ENCODE peak calls at places on chromosome 19, in eight cellular contexts. One of them, this sample, is unnamed.

GRCh38 chr19:24099829-24100228 is 12.8 kb downstream of the ZNF254 start:
- DNase-seq in substantia nigra: no peak
- DNase-seq in stomach: no peak
- DNase-seq in IMR-90: peak
- DNase-seq in spleen: no peak
- DNase-seq in neural progenitor cell: no peak
- DNase-seq in CD4-positive, alpha-beta T cell: no peak
- DNase-seq in OCI-LY7: no peak
- DNase-seq in this sample: no peak

GRCh38 chr19:39557791-39558622 is 18.0 kb upstream of the EID2 start:
- DNase-seq in stomach: no peak
- DNase-seq in substantia nigra: no peak
- DNase-seq in CD4-positive, alpha-beta T cell: no peak
- DNase-seq in IMR-90: peak
- DNase-seq in OCI-LY7: peak
- DNase-seq in spleen: no peak
- DNase-seq in neural progenitor cell: no peak
- DNase-seq in this sample: no peak

GRCh38 chr19:35055715-35056179 is 14.2 kb downstream of the HPN start:
- DNase-seq in neural progenitor cell: peak
- DNase-seq in spleen: no peak
- DNase-seq in CD4-positive, alpha-beta T cell: no peak
- DNase-seq in OCI-LY7: peak
- DNase-seq in stomach: no peak
- DNase-seq in substantia nigra: no peak
- DNase-seq in IMR-90: no peak
- DNase-seq in this sample: no peak

GRCh38 chr19:290539-291521 is at the start of gene PLPP2:
- DNase-seq in IMR-90: no peak
- DNase-seq in stomach: peak
- DNase-seq in spleen: no peak
- DNase-seq in neural progenitor cell: peak
- DNase-seq in CD4-positive, alpha-beta T cell: no peak
- DNase-seq in substantia nigra: peak
- DNase-seq in OCI-LY7: no peak
- DNase-seq in this sample: peak

GRCh38 chr19:805161-805561 is 7.9 kb downstream of the PTBP1 start:
- DNase-seq in OCI-LY7: no peak
- DNase-seq in neural progenitor cell: no peak
- DNase-seq in stomach: no peak
- DNase-seq in IMR-90: no peak
- DNase-seq in spleen: no peak
- DNase-seq in substantia nigra: no peak
- DNase-seq in CD4-positive, alpha-beta T cell: no peak
- DNase-seq in this sample: no peak

GRCh38 chr19:2014731-2015610 is 543 bp downstream of the BTBD2 start:
- DNase-seq in neural progenitor cell: peak
- DNase-seq in spleen: peak
- DNase-seq in stomach: no peak
- DNase-seq in substantia nigra: no peak
- DNase-seq in OCI-LY7: peak
- DNase-seq in IMR-90: no peak
- DNase-seq in CD4-positive, alpha-beta T cell: no peak
- DNase-seq in this sample: no peak

GRCh38 chr19:40614595-40615411 is 13.6 kb downstream of the LTBP4 start:
- DNase-seq in neural progenitor cell: peak
- DNase-seq in CD4-positive, alpha-beta T cell: peak
- DNase-seq in IMR-90: peak
- DNase-seq in substantia nigra: no peak
- DNase-seq in stomach: peak
- DNase-seq in OCI-LY7: peak
- DNase-seq in spleen: peak
- DNase-seq in this sample: peak

GRCh38 chr19:37719111-37719926 is at the start of gene ZNF607:
- DNase-seq in stomach: peak
- DNase-seq in neural progenitor cell: peak
- DNase-seq in CD4-positive, alpha-beta T cell: peak
- DNase-seq in IMR-90: peak
- DNase-seq in OCI-LY7: peak
- DNase-seq in substantia nigra: peak
- DNase-seq in spleen: peak
- DNase-seq in this sample: peak

GRCh38 chr19:51271015-51271600 is 20.2 kb downstream of the SIGLECL1 start:
- DNase-seq in substantia nigra: no peak
- DNase-seq in OCI-LY7: no peak
- DNase-seq in neural progenitor cell: no peak
- DNase-seq in IMR-90: no peak
- DNase-seq in stomach: no peak
- DNase-seq in CD4-positive, alpha-beta T cell: no peak
- DNase-seq in spleen: no peak
- DNase-seq in this sample: peak

GRCh38 chr19:18559685-18560084 is 2.0 kb downstream of the KXD1 start:
- DNase-seq in substantia nigra: no peak
- DNase-seq in OCI-LY7: no peak
- DNase-seq in CD4-positive, alpha-beta T cell: no peak
- DNase-seq in spleen: no peak
- DNase-seq in IMR-90: no peak
- DNase-seq in stomach: no peak
- DNase-seq in neural progenitor cell: no peak
- DNase-seq in this sample: no peak

GRCh38 chr19:18794029-18794313 is 2.9 kb upstream of the COMP start:
- DNase-seq in stomach: no peak
- DNase-seq in substantia nigra: no peak
- DNase-seq in neural progenitor cell: no peak
- DNase-seq in OCI-LY7: no peak
- DNase-seq in spleen: no peak
- DNase-seq in CD4-positive, alpha-beta T cell: no peak
- DNase-seq in IMR-90: no peak
- DNase-seq in this sample: no peak

GRCh38 chr19:28150129-28150528 is 1062.8 kb downstream of the UQCRFS1 start:
- DNase-seq in neural progenitor cell: no peak
- DNase-seq in OCI-LY7: no peak
- DNase-seq in CD4-positive, alpha-beta T cell: no peak
- DNase-seq in spleen: no peak
- DNase-seq in substantia nigra: no peak
- DNase-seq in stomach: no peak
- DNase-seq in IMR-90: no peak
- DNase-seq in this sample: no peak

GRCh38 chr19:48565090-48565489 is 13.1 kb downstream of the SULT2B1 start:
- DNase-seq in IMR-90: peak
- DNase-seq in OCI-LY7: no peak
- DNase-seq in substantia nigra: no peak
- DNase-seq in stomach: no peak
- DNase-seq in spleen: no peak
- DNase-seq in neural progenitor cell: no peak
- DNase-seq in CD4-positive, alpha-beta T cell: no peak
- DNase-seq in this sample: no peak

GRCh38 chr19:1420590-1420989 is 13.2 kb downstream of the DAZAP1 start:
- DNase-seq in spleen: no peak
- DNase-seq in stomach: no peak
- DNase-seq in OCI-LY7: no peak
- DNase-seq in substantia nigra: no peak
- DNase-seq in IMR-90: no peak
- DNase-seq in neural progenitor cell: no peak
- DNase-seq in CD4-positive, alpha-beta T cell: no peak
- DNase-seq in this sample: no peak

GRCh38 chr19:18408053-18408476 is 10.6 kb upstream of the LRRC25 start:
- DNase-seq in neural progenitor cell: peak
- DNase-seq in IMR-90: no peak
- DNase-seq in spleen: peak
- DNase-seq in substantia nigra: no peak
- DNase-seq in CD4-positive, alpha-beta T cell: no peak
- DNase-seq in OCI-LY7: peak
- DNase-seq in stomach: peak
- DNase-seq in this sample: no peak

GRCh38 chr19:18097217-18097992 is at the start of gene MAST3:
- DNase-seq in IMR-90: peak
- DNase-seq in neural progenitor cell: peak
- DNase-seq in CD4-positive, alpha-beta T cell: peak
- DNase-seq in stomach: peak
- DNase-seq in OCI-LY7: peak
- DNase-seq in spleen: peak
- DNase-seq in substantia nigra: peak
- DNase-seq in this sample: peak

GRCh38 chr19:29505034-29505824 is 20.6 kb upstream of the VSTM2B start:
- DNase-seq in IMR-90: no peak
- DNase-seq in OCI-LY7: no peak
- DNase-seq in stomach: no peak
- DNase-seq in substantia nigra: peak
- DNase-seq in neural progenitor cell: peak
- DNase-seq in CD4-positive, alpha-beta T cell: no peak
- DNase-seq in spleen: peak
- DNase-seq in this sample: no peak

GRCh38 chr19:57566396-57567256 is 7.0 kb upstream of the ZNF550 start:
- DNase-seq in stomach: no peak
- DNase-seq in substantia nigra: no peak
- DNase-seq in spleen: no peak
- DNase-seq in IMR-90: peak
- DNase-seq in OCI-LY7: peak
- DNase-seq in CD4-positive, alpha-beta T cell: no peak
- DNase-seq in neural progenitor cell: peak
- DNase-seq in this sample: no peak

GRCh38 chr19:1245468-1245867 is 2.9 kb upstream of the MIDN start:
- DNase-seq in stomach: no peak
- DNase-seq in neural progenitor cell: no peak
- DNase-seq in spleen: no peak
- DNase-seq in substantia nigra: no peak
- DNase-seq in CD4-positive, alpha-beta T cell: no peak
- DNase-seq in IMR-90: no peak
- DNase-seq in OCI-LY7: no peak
- DNase-seq in this sample: no peak

GRCh38 chr19:39501340-39501739 is 2.6 kb downstream of the DLL3 start:
- DNase-seq in stomach: no peak
- DNase-seq in neural progenitor cell: no peak
- DNase-seq in OCI-LY7: no peak
- DNase-seq in IMR-90: no peak
- DNase-seq in spleen: no peak
- DNase-seq in substantia nigra: no peak
- DNase-seq in CD4-positive, alpha-beta T cell: no peak
- DNase-seq in this sample: no peak

GRCh38 chr19:42555317-42555716 is 27.0 kb upstream of the CEACAM1 start:
- DNase-seq in IMR-90: no peak
- DNase-seq in CD4-positive, alpha-beta T cell: no peak
- DNase-seq in substantia nigra: no peak
- DNase-seq in spleen: peak
- DNase-seq in stomach: no peak
- DNase-seq in OCI-LY7: no peak
- DNase-seq in neural progenitor cell: peak
- DNase-seq in this sample: no peak

GRCh38 chr19:38663957-38664502 is 16.6 kb downstream of the ACTN4 start:
- DNase-seq in OCI-LY7: no peak
- DNase-seq in neural progenitor cell: no peak
- DNase-seq in substantia nigra: peak
- DNase-seq in IMR-90: no peak
- DNase-seq in spleen: peak
- DNase-seq in stomach: no peak
- DNase-seq in CD4-positive, alpha-beta T cell: no peak
- DNase-seq in this sample: peak

GRCh38 chr19:19304186-19304975 is 15.9 kb downstream of the SUGP1 start:
- DNase-seq in CD4-positive, alpha-beta T cell: no peak
- DNase-seq in stomach: no peak
- DNase-seq in OCI-LY7: no peak
- DNase-seq in IMR-90: no peak
- DNase-seq in neural progenitor cell: no peak
- DNase-seq in substantia nigra: peak
- DNase-seq in spleen: no peak
- DNase-seq in this sample: peak

GRCh38 chr19:38850976-38851621 is 1.3 kb upstream of the HNRNPL start:
- DNase-seq in IMR-90: no peak
- DNase-seq in spleen: peak
- DNase-seq in CD4-positive, alpha-beta T cell: peak
- DNase-seq in OCI-LY7: no peak
- DNase-seq in substantia nigra: no peak
- DNase-seq in neural progenitor cell: peak
- DNase-seq in stomach: no peak
- DNase-seq in this sample: peak

DNA sequence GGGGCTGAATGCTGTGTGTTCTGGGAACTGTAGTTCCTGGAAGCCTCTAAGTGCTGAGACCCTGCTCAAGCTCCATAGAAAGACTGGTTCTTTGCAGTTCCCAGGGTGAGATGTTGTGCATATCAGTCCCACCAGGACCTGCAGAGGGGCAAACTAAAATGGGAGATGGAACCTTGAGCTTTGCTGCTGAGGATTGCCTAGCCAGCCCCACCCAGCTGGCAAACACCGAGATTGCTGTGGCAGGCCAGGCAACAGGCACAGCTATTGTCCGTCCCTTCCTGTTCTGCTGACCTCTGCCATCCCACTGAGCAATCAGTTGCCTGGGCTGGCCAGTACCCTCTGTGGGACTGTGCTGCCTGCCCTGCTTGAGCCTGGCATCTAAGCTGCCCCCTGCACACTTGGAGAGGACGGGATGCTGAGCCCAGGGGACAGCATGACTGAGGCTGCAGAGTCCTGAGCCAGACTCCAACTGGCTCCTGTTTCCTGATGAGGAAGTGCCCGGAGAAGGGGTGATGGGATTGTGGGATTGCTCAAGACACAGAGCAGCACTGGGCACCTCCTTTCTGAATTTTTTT is 1.5 kb upstream of the GIPC1 start:
- DNase-seq in spleen: peak
- DNase-seq in OCI-LY7: no peak
- DNase-seq in IMR-90: no peak
- DNase-seq in CD4-positive, alpha-beta T cell: no peak
- DNase-seq in stomach: peak
- DNase-seq in substantia nigra: peak
- DNase-seq in neural progenitor cell: no peak
- DNase-seq in this sample: no peak
- H3K27ac ChIP-seq in spleen: peak
- H3K27ac ChIP-seq in OCI-LY7: no peak
- H3K27ac ChIP-seq in IMR-90: no peak
- H3K27ac ChIP-seq in CD4-positive, alpha-beta T cell: no peak
- H3K27ac ChIP-seq in stomach: peak
- H3K27ac ChIP-seq in substantia nigra: peak
- H3K27ac ChIP-seq in neural progenitor cell: no peak
- H3K27ac ChIP-seq in this sample: no peak

GRCh38 chr19:5037936-5038335 is 69.0 kb downstream of the KDM4B start:
- DNase-seq in substantia nigra: no peak
- DNase-seq in neural progenitor cell: no peak
- DNase-seq in IMR-90: no peak
- DNase-seq in OCI-LY7: no peak
- DNase-seq in spleen: no peak
- DNase-seq in CD4-positive, alpha-beta T cell: no peak
- DNase-seq in stomach: no peak
- DNase-seq in this sample: no peak
- H3K27ac ChIP-seq in substantia nigra: no peak
- H3K27ac ChIP-seq in neural progenitor cell: no peak
- H3K27ac ChIP-seq in IMR-90: no peak
- H3K27ac ChIP-seq in OCI-LY7: no peak
- H3K27ac ChIP-seq in spleen: no peak
- H3K27ac ChIP-seq in CD4-positive, alpha-beta T cell: no peak
- H3K27ac ChIP-seq in stomach: no peak
- H3K27ac ChIP-seq in this sample: no peak

GRCh38 chr19:6357174-6357573 is 4.2 kb upstream of the CLPP start:
- DNase-seq in spleen: no peak
- DNase-seq in OCI-LY7: no peak
- DNase-seq in neural progenitor cell: no peak
- DNase-seq in substantia nigra: no peak
- DNase-seq in CD4-positive, alpha-beta T cell: no peak
- DNase-seq in IMR-90: no peak
- DNase-seq in stomach: no peak
- DNase-seq in this sample: no peak
- H3K27ac ChIP-seq in spleen: no peak
- H3K27ac ChIP-seq in OCI-LY7: no peak
- H3K27ac ChIP-seq in neural progenitor cell: no peak
- H3K27ac ChIP-seq in substantia nigra: no peak
- H3K27ac ChIP-seq in CD4-positive, alpha-beta T cell: no peak
- H3K27ac ChIP-seq in IMR-90: no peak
- H3K27ac ChIP-seq in stomach: no peak
- H3K27ac ChIP-seq in this sample: no peak

GRCh38 chr19:45280471-45280961 is 29.4 kb downstream of the MARK4 start:
- DNase-seq in IMR-90: no peak
- DNase-seq in neural progenitor cell: no peak
- DNase-seq in substantia nigra: no peak
- DNase-seq in OCI-LY7: no peak
- DNase-seq in CD4-positive, alpha-beta T cell: no peak
- DNase-seq in spleen: no peak
- DNase-seq in stomach: no peak
- DNase-seq in this sample: no peak
- H3K27ac ChIP-seq in IMR-90: no peak
- H3K27ac ChIP-seq in neural progenitor cell: no peak
- H3K27ac ChIP-seq in substantia nigra: no peak
- H3K27ac ChIP-seq in OCI-LY7: no peak
- H3K27ac ChIP-seq in CD4-positive, alpha-beta T cell: no peak
- H3K27ac ChIP-seq in spleen: no peak
- H3K27ac ChIP-seq in stomach: no peak
- H3K27ac ChIP-seq in this sample: no peak